ENCODE peak calls at places on chromosomes 11 and 22, in five cellular contexts. B is EL, Z is natural killer cell, V is anterior cingulate cortex, R is fibroblast of pulmonary artery. D is an unnamed sample.
A peak's percentile ranks its signal among the peaks of the same experiment; 100 is the strongest.

GRCh38 chr11:66950113-66950535 is 8.1 kb downstream of the PC start:
- DNase-seq in B (peak; percentile 81), Z (no peak), V (no peak), R (peak; percentile 83), D (peak; percentile 55)

GRCh38 chr11:34846467-34846866 is 69.7 kb downstream of the APIP start:
- DNase-seq in B (no peak), Z (no peak), V (no peak), R (no peak), D (no peak)

GRCh38 chr11:5749836-5750235 is 4.2 kb upstream of the OR52N4 start:
- DNase-seq in B (no peak), Z (no peak), V (no peak), R (no peak), D (no peak)

GRCh38 chr11:113475160-113475761 is at the start of gene DRD2:
- DNase-seq in B (no peak), Z (no peak), V (no peak), R (no peak), D (no peak)

GRCh38 chr11:2522636-2523255 is 77.9 kb downstream of the KCNQ1 start:
- DNase-seq in B (no peak), Z (peak; percentile 9), V (no peak), R (no peak), D (no peak)

GRCh38 chr11:126992065-126992803 is 8.3 kb downstream of the KIRREL3 start:
- DNase-seq in B (peak; percentile 99), Z (no peak), V (no peak), R (peak; percentile 87), D (peak; percentile 98)

GRCh38 chr11:129331217-129331616 is 44.4 kb upstream of the BARX2 start:
- DNase-seq in B (no peak), Z (no peak), V (no peak), R (peak; percentile 24), D (no peak)

GRCh38 chr11:45663486-45664375 is 1.7 kb downstream of the CHST1 start:
- DNase-seq in B (no peak), Z (no peak), V (no peak), R (no peak), D (no peak)

GRCh38 chr11:124740277-124740882 is 638 bp downstream of the NRGN start:
- DNase-seq in B (peak; percentile 52), Z (peak; percentile 43), V (no peak), R (peak; percentile 39), D (no peak)

GRCh38 chr11:107316426-107316825 is 141.2 kb downstream of the CWF19L2 start:
- DNase-seq in B (no peak), Z (no peak), V (no peak), R (no peak), D (no peak)

GRCh38 chr11:8382436-8383053 is 118.9 kb upstream of the LMO1 start:
- DNase-seq in B (peak; percentile 69), Z (no peak), V (no peak), R (peak; percentile 3), D (peak; percentile 20)

GRCh38 chr11:93536346-93536871 is 6.8 kb downstream of the SMCO4 start:
- DNase-seq in B (no peak), Z (no peak), V (no peak), R (no peak), D (no peak)

GRCh38 chr11:68498903-68499883 is 38.6 kb downstream of the PPP6R3 start:
- DNase-seq in B (no peak), Z (no peak), V (no peak), R (no peak), D (no peak)

GRCh38 chr11:78801161-78801884 is 226.7 kb upstream of the NARS2 start:
- DNase-seq in B (peak; percentile 83), Z (no peak), V (no peak), R (peak; percentile 91), D (peak; percentile 81)

GRCh38 chr22:44448271-44448780 is 49.7 kb downstream of the RTL6 start:
- DNase-seq in B (peak; percentile 98), Z (no peak), V (peak; percentile 15), R (peak; percentile 96), D (peak; percentile 78)

GRCh38 chr11:112570335-112570734 is 309.7 kb upstream of the PLET1 start:
- DNase-seq in B (no peak), Z (no peak), V (no peak), R (no peak), D (no peak)

GRCh38 chr11:86244063-86244521 is 461 bp upstream of the EED start:
- DNase-seq in B (peak; percentile 89), Z (no peak), V (no peak), R (peak; percentile 90), D (peak; percentile 72)

GRCh38 chr22:16970446-16970845 is 37.6 kb downstream of the GAB4 start:
- DNase-seq in B (no peak), Z (no peak), V (no peak), R (no peak), D (no peak)